ENCODE peak calls at places on chromosomes 3 and 15, in seven cellular contexts. One of them, this sample, is unnamed.

GRCh38 chr3:58539636-58540035 is 2.6 kb upstream of the ACOX2 start:
- DNase-seq in stimulated activated CD4-positive, alpha-beta T cell treated with anti-CD3 and anti-CD28 coated beads, TNF-alpha, amount 100 ng/mL, for 1 hour: no peak
- DNase-seq in ecto neural progenitor cell: no peak
- DNase-seq in effector CD4-positive, alpha-beta T cell: no peak
- DNase-seq in activated naive CD8-positive, alpha-beta T cell treated with anti-CD3 and anti-CD28 coated beads, Interleukin-2, amount 10 ng/mL, durations not matched to agents 7 days and 5 days: no peak
- DNase-seq in activated T-helper 1 cell treated with Interleukin-2 at 50 U/mL for 16 hours: no peak
- DNase-seq in NCI-H1092: no peak
- DNase-seq in this sample: peak

GRCh38 chr3:131849640-131850039 is 185.2 kb downstream of the CPNE4 start:
- DNase-seq in stimulated activated CD4-positive, alpha-beta T cell treated with anti-CD3 and anti-CD28 coated beads, TNF-alpha, amount 100 ng/mL, for 1 hour: no peak
- DNase-seq in ecto neural progenitor cell: no peak
- DNase-seq in effector CD4-positive, alpha-beta T cell: no peak
- DNase-seq in activated naive CD8-positive, alpha-beta T cell treated with anti-CD3 and anti-CD28 coated beads, Interleukin-2, amount 10 ng/mL, durations not matched to agents 7 days and 5 days: no peak
- DNase-seq in activated T-helper 1 cell treated with Interleukin-2 at 50 U/mL for 16 hours: no peak
- DNase-seq in NCI-H1092: no peak
- DNase-seq in this sample: no peak

GRCh38 chr15:64029111-64029510 is 17.2 kb downstream of the DAPK2 start:
- DNase-seq in stimulated activated CD4-positive, alpha-beta T cell treated with anti-CD3 and anti-CD28 coated beads, TNF-alpha, amount 100 ng/mL, for 1 hour: no peak
- DNase-seq in ecto neural progenitor cell: no peak
- DNase-seq in effector CD4-positive, alpha-beta T cell: no peak
- DNase-seq in activated naive CD8-positive, alpha-beta T cell treated with anti-CD3 and anti-CD28 coated beads, Interleukin-2, amount 10 ng/mL, durations not matched to agents 7 days and 5 days: no peak
- DNase-seq in activated T-helper 1 cell treated with Interleukin-2 at 50 U/mL for 16 hours: no peak
- DNase-seq in NCI-H1092: no peak
- DNase-seq in this sample: no peak

GRCh38 chr3:55661141-55661540 is 174.0 kb upstream of the WNT5A start:
- DNase-seq in stimulated activated CD4-positive, alpha-beta T cell treated with anti-CD3 and anti-CD28 coated beads, TNF-alpha, amount 100 ng/mL, for 1 hour: no peak
- DNase-seq in ecto neural progenitor cell: no peak
- DNase-seq in effector CD4-positive, alpha-beta T cell: no peak
- DNase-seq in activated naive CD8-positive, alpha-beta T cell treated with anti-CD3 and anti-CD28 coated beads, Interleukin-2, amount 10 ng/mL, durations not matched to agents 7 days and 5 days: no peak
- DNase-seq in activated T-helper 1 cell treated with Interleukin-2 at 50 U/mL for 16 hours: no peak
- DNase-seq in NCI-H1092: no peak
- DNase-seq in this sample: no peak

GRCh38 chr3:130323503-130323902 is 22.0 kb upstream of the COL6A5 start:
- DNase-seq in stimulated activated CD4-positive, alpha-beta T cell treated with anti-CD3 and anti-CD28 coated beads, TNF-alpha, amount 100 ng/mL, for 1 hour: no peak
- DNase-seq in ecto neural progenitor cell: no peak
- DNase-seq in effector CD4-positive, alpha-beta T cell: no peak
- DNase-seq in activated naive CD8-positive, alpha-beta T cell treated with anti-CD3 and anti-CD28 coated beads, Interleukin-2, amount 10 ng/mL, durations not matched to agents 7 days and 5 days: no peak
- DNase-seq in activated T-helper 1 cell treated with Interleukin-2 at 50 U/mL for 16 hours: no peak
- DNase-seq in NCI-H1092: no peak
- DNase-seq in this sample: no peak

GRCh38 chr3:56691165-56692000 is 8.3 kb upstream of the TASOR start:
- DNase-seq in stimulated activated CD4-positive, alpha-beta T cell treated with anti-CD3 and anti-CD28 coated beads, TNF-alpha, amount 100 ng/mL, for 1 hour: no peak
- DNase-seq in ecto neural progenitor cell: no peak
- DNase-seq in effector CD4-positive, alpha-beta T cell: no peak
- DNase-seq in activated naive CD8-positive, alpha-beta T cell treated with anti-CD3 and anti-CD28 coated beads, Interleukin-2, amount 10 ng/mL, durations not matched to agents 7 days and 5 days: no peak
- DNase-seq in activated T-helper 1 cell treated with Interleukin-2 at 50 U/mL for 16 hours: no peak
- DNase-seq in NCI-H1092: no peak
- DNase-seq in this sample: peak

GRCh38 chr3:153591566-153592221 is 429.7 kb downstream of the RAP2B start:
- DNase-seq in stimulated activated CD4-positive, alpha-beta T cell treated with anti-CD3 and anti-CD28 coated beads, TNF-alpha, amount 100 ng/mL, for 1 hour: no peak
- DNase-seq in ecto neural progenitor cell: no peak
- DNase-seq in effector CD4-positive, alpha-beta T cell: no peak
- DNase-seq in activated naive CD8-positive, alpha-beta T cell treated with anti-CD3 and anti-CD28 coated beads, Interleukin-2, amount 10 ng/mL, durations not matched to agents 7 days and 5 days: no peak
- DNase-seq in activated T-helper 1 cell treated with Interleukin-2 at 50 U/mL for 16 hours: no peak
- DNase-seq in NCI-H1092: no peak
- DNase-seq in this sample: no peak

GRCh38 chr3:170802164-170803151 is 67.5 kb downstream of the RPL22L1 start:
- DNase-seq in stimulated activated CD4-positive, alpha-beta T cell treated with anti-CD3 and anti-CD28 coated beads, TNF-alpha, amount 100 ng/mL, for 1 hour: no peak
- DNase-seq in ecto neural progenitor cell: no peak
- DNase-seq in effector CD4-positive, alpha-beta T cell: no peak
- DNase-seq in activated naive CD8-positive, alpha-beta T cell treated with anti-CD3 and anti-CD28 coated beads, Interleukin-2, amount 10 ng/mL, durations not matched to agents 7 days and 5 days: no peak
- DNase-seq in activated T-helper 1 cell treated with Interleukin-2 at 50 U/mL for 16 hours: no peak
- DNase-seq in NCI-H1092: no peak
- DNase-seq in this sample: peak

GRCh38 chr3:42355612-42356011 is 54.8 kb downstream of the LYZL4 start:
- DNase-seq in stimulated activated CD4-positive, alpha-beta T cell treated with anti-CD3 and anti-CD28 coated beads, TNF-alpha, amount 100 ng/mL, for 1 hour: no peak
- DNase-seq in ecto neural progenitor cell: no peak
- DNase-seq in effector CD4-positive, alpha-beta T cell: no peak
- DNase-seq in activated naive CD8-positive, alpha-beta T cell treated with anti-CD3 and anti-CD28 coated beads, Interleukin-2, amount 10 ng/mL, durations not matched to agents 7 days and 5 days: no peak
- DNase-seq in activated T-helper 1 cell treated with Interleukin-2 at 50 U/mL for 16 hours: no peak
- DNase-seq in NCI-H1092: no peak
- DNase-seq in this sample: no peak

GRCh38 chr15:22955544-22956085 is 24.6 kb downstream of the CYFIP1 start:
- DNase-seq in stimulated activated CD4-positive, alpha-beta T cell treated with anti-CD3 and anti-CD28 coated beads, TNF-alpha, amount 100 ng/mL, for 1 hour: no peak
- DNase-seq in ecto neural progenitor cell: no peak
- DNase-seq in effector CD4-positive, alpha-beta T cell: no peak
- DNase-seq in activated naive CD8-positive, alpha-beta T cell treated with anti-CD3 and anti-CD28 coated beads, Interleukin-2, amount 10 ng/mL, durations not matched to agents 7 days and 5 days: no peak
- DNase-seq in activated T-helper 1 cell treated with Interleukin-2 at 50 U/mL for 16 hours: no peak
- DNase-seq in NCI-H1092: no peak
- DNase-seq in this sample: no peak

GRCh38 chr15:77865106-77865630 is 212.3 kb downstream of the TBC1D2B start:
- DNase-seq in stimulated activated CD4-positive, alpha-beta T cell treated with anti-CD3 and anti-CD28 coated beads, TNF-alpha, amount 100 ng/mL, for 1 hour: no peak
- DNase-seq in ecto neural progenitor cell: no peak
- DNase-seq in effector CD4-positive, alpha-beta T cell: no peak
- DNase-seq in activated naive CD8-positive, alpha-beta T cell treated with anti-CD3 and anti-CD28 coated beads, Interleukin-2, amount 10 ng/mL, durations not matched to agents 7 days and 5 days: no peak
- DNase-seq in activated T-helper 1 cell treated with Interleukin-2 at 50 U/mL for 16 hours: no peak
- DNase-seq in NCI-H1092: no peak
- DNase-seq in this sample: no peak

GRCh38 chr15:48459571-48460461 is 128.6 kb downstream of the DUT start:
- DNase-seq in stimulated activated CD4-positive, alpha-beta T cell treated with anti-CD3 and anti-CD28 coated beads, TNF-alpha, amount 100 ng/mL, for 1 hour: no peak
- DNase-seq in ecto neural progenitor cell: no peak
- DNase-seq in effector CD4-positive, alpha-beta T cell: no peak
- DNase-seq in activated naive CD8-positive, alpha-beta T cell treated with anti-CD3 and anti-CD28 coated beads, Interleukin-2, amount 10 ng/mL, durations not matched to agents 7 days and 5 days: no peak
- DNase-seq in activated T-helper 1 cell treated with Interleukin-2 at 50 U/mL for 16 hours: no peak
- DNase-seq in NCI-H1092: no peak
- DNase-seq in this sample: peak

GRCh38 chr3:108090701-108091497 is at the start of gene CD47:
- DNase-seq in stimulated activated CD4-positive, alpha-beta T cell treated with anti-CD3 and anti-CD28 coated beads, TNF-alpha, amount 100 ng/mL, for 1 hour: peak
- DNase-seq in ecto neural progenitor cell: peak
- DNase-seq in effector CD4-positive, alpha-beta T cell: peak
- DNase-seq in activated naive CD8-positive, alpha-beta T cell treated with anti-CD3 and anti-CD28 coated beads, Interleukin-2, amount 10 ng/mL, durations not matched to agents 7 days and 5 days: peak
- DNase-seq in activated T-helper 1 cell treated with Interleukin-2 at 50 U/mL for 16 hours: peak
- DNase-seq in NCI-H1092: peak
- DNase-seq in this sample: peak

GRCh38 chr3:186815490-186815889 is 9.2 kb upstream of the RFC4 start:
- DNase-seq in stimulated activated CD4-positive, alpha-beta T cell treated with anti-CD3 and anti-CD28 coated beads, TNF-alpha, amount 100 ng/mL, for 1 hour: no peak
- DNase-seq in ecto neural progenitor cell: no peak
- DNase-seq in effector CD4-positive, alpha-beta T cell: no peak
- DNase-seq in activated naive CD8-positive, alpha-beta T cell treated with anti-CD3 and anti-CD28 coated beads, Interleukin-2, amount 10 ng/mL, durations not matched to agents 7 days and 5 days: no peak
- DNase-seq in activated T-helper 1 cell treated with Interleukin-2 at 50 U/mL for 16 hours: no peak
- DNase-seq in NCI-H1092: no peak
- DNase-seq in this sample: peak

GRCh38 chr3:149586871-149587270 is 71.0 kb downstream of the WWTR1 start:
- DNase-seq in stimulated activated CD4-positive, alpha-beta T cell treated with anti-CD3 and anti-CD28 coated beads, TNF-alpha, amount 100 ng/mL, for 1 hour: no peak
- DNase-seq in ecto neural progenitor cell: no peak
- DNase-seq in effector CD4-positive, alpha-beta T cell: no peak
- DNase-seq in activated naive CD8-positive, alpha-beta T cell treated with anti-CD3 and anti-CD28 coated beads, Interleukin-2, amount 10 ng/mL, durations not matched to agents 7 days and 5 days: no peak
- DNase-seq in activated T-helper 1 cell treated with Interleukin-2 at 50 U/mL for 16 hours: no peak
- DNase-seq in NCI-H1092: no peak
- DNase-seq in this sample: peak

GRCh38 chr3:154139996-154140436 is 18.8 kb downstream of the ARHGEF26 start:
- DNase-seq in stimulated activated CD4-positive, alpha-beta T cell treated with anti-CD3 and anti-CD28 coated beads, TNF-alpha, amount 100 ng/mL, for 1 hour: no peak
- DNase-seq in ecto neural progenitor cell: no peak
- DNase-seq in effector CD4-positive, alpha-beta T cell: no peak
- DNase-seq in activated naive CD8-positive, alpha-beta T cell treated with anti-CD3 and anti-CD28 coated beads, Interleukin-2, amount 10 ng/mL, durations not matched to agents 7 days and 5 days: no peak
- DNase-seq in activated T-helper 1 cell treated with Interleukin-2 at 50 U/mL for 16 hours: no peak
- DNase-seq in NCI-H1092: no peak
- DNase-seq in this sample: no peak

GRCh38 chr15:90482124-90483011 is 47.4 kb upstream of the CRTC3 start:
- DNase-seq in stimulated activated CD4-positive, alpha-beta T cell treated with anti-CD3 and anti-CD28 coated beads, TNF-alpha, amount 100 ng/mL, for 1 hour: peak
- DNase-seq in ecto neural progenitor cell: no peak
- DNase-seq in effector CD4-positive, alpha-beta T cell: peak
- DNase-seq in activated naive CD8-positive, alpha-beta T cell treated with anti-CD3 and anti-CD28 coated beads, Interleukin-2, amount 10 ng/mL, durations not matched to agents 7 days and 5 days: no peak
- DNase-seq in activated T-helper 1 cell treated with Interleukin-2 at 50 U/mL for 16 hours: no peak
- DNase-seq in NCI-H1092: peak
- DNase-seq in this sample: peak

GRCh38 chr15:77839431-77839830 is 206.7 kb upstream of the LINGO1 start:
- DNase-seq in stimulated activated CD4-positive, alpha-beta T cell treated with anti-CD3 and anti-CD28 coated beads, TNF-alpha, amount 100 ng/mL, for 1 hour: no peak
- DNase-seq in ecto neural progenitor cell: no peak
- DNase-seq in effector CD4-positive, alpha-beta T cell: no peak
- DNase-seq in activated naive CD8-positive, alpha-beta T cell treated with anti-CD3 and anti-CD28 coated beads, Interleukin-2, amount 10 ng/mL, durations not matched to agents 7 days and 5 days: no peak
- DNase-seq in activated T-helper 1 cell treated with Interleukin-2 at 50 U/mL for 16 hours: no peak
- DNase-seq in NCI-H1092: no peak
- DNase-seq in this sample: no peak

GRCh38 chr15:79122391-79122790 is 31.8 kb upstream of the RASGRF1 start:
- DNase-seq in stimulated activated CD4-positive, alpha-beta T cell treated with anti-CD3 and anti-CD28 coated beads, TNF-alpha, amount 100 ng/mL, for 1 hour: no peak
- DNase-seq in ecto neural progenitor cell: no peak
- DNase-seq in effector CD4-positive, alpha-beta T cell: no peak
- DNase-seq in activated naive CD8-positive, alpha-beta T cell treated with anti-CD3 and anti-CD28 coated beads, Interleukin-2, amount 10 ng/mL, durations not matched to agents 7 days and 5 days: no peak
- DNase-seq in activated T-helper 1 cell treated with Interleukin-2 at 50 U/mL for 16 hours: no peak
- DNase-seq in NCI-H1092: no peak
- DNase-seq in this sample: no peak

GRCh38 chr3:177220136-177220974 is 23.1 kb upstream of the TBL1XR1 start:
- DNase-seq in stimulated activated CD4-positive, alpha-beta T cell treated with anti-CD3 and anti-CD28 coated beads, TNF-alpha, amount 100 ng/mL, for 1 hour: no peak
- DNase-seq in ecto neural progenitor cell: no peak
- DNase-seq in effector CD4-positive, alpha-beta T cell: no peak
- DNase-seq in activated naive CD8-positive, alpha-beta T cell treated with anti-CD3 and anti-CD28 coated beads, Interleukin-2, amount 10 ng/mL, durations not matched to agents 7 days and 5 days: no peak
- DNase-seq in activated T-helper 1 cell treated with Interleukin-2 at 50 U/mL for 16 hours: no peak
- DNase-seq in NCI-H1092: no peak
- DNase-seq in this sample: peak

GRCh38 chr15:48337626-48338025 is 6.4 kb downstream of the DUT start:
- DNase-seq in stimulated activated CD4-positive, alpha-beta T cell treated with anti-CD3 and anti-CD28 coated beads, TNF-alpha, amount 100 ng/mL, for 1 hour: no peak
- DNase-seq in ecto neural progenitor cell: no peak
- DNase-seq in effector CD4-positive, alpha-beta T cell: no peak
- DNase-seq in activated naive CD8-positive, alpha-beta T cell treated with anti-CD3 and anti-CD28 coated beads, Interleukin-2, amount 10 ng/mL, durations not matched to agents 7 days and 5 days: no peak
- DNase-seq in activated T-helper 1 cell treated with Interleukin-2 at 50 U/mL for 16 hours: no peak
- DNase-seq in NCI-H1092: no peak
- DNase-seq in this sample: no peak

GRCh38 chr3:50415066-50415465 is 55.7 kb upstream of the TMEM115 start:
- DNase-seq in stimulated activated CD4-positive, alpha-beta T cell treated with anti-CD3 and anti-CD28 coated beads, TNF-alpha, amount 100 ng/mL, for 1 hour: no peak
- DNase-seq in ecto neural progenitor cell: no peak
- DNase-seq in effector CD4-positive, alpha-beta T cell: no peak
- DNase-seq in activated naive CD8-positive, alpha-beta T cell treated with anti-CD3 and anti-CD28 coated beads, Interleukin-2, amount 10 ng/mL, durations not matched to agents 7 days and 5 days: no peak
- DNase-seq in activated T-helper 1 cell treated with Interleukin-2 at 50 U/mL for 16 hours: no peak
- DNase-seq in NCI-H1092: no peak
- DNase-seq in this sample: no peak

GRCh38 chr3:45119824-45120614 is 26.2 kb downstream of the CDCP1 start:
- DNase-seq in stimulated activated CD4-positive, alpha-beta T cell treated with anti-CD3 and anti-CD28 coated beads, TNF-alpha, amount 100 ng/mL, for 1 hour: no peak
- DNase-seq in ecto neural progenitor cell: no peak
- DNase-seq in effector CD4-positive, alpha-beta T cell: no peak
- DNase-seq in activated naive CD8-positive, alpha-beta T cell treated with anti-CD3 and anti-CD28 coated beads, Interleukin-2, amount 10 ng/mL, durations not matched to agents 7 days and 5 days: no peak
- DNase-seq in activated T-helper 1 cell treated with Interleukin-2 at 50 U/mL for 16 hours: no peak
- DNase-seq in NCI-H1092: no peak
- DNase-seq in this sample: peak

GRCh38 chr3:35864871-35865270 is 225.5 kb downstream of the ARPP21 start:
- DNase-seq in stimulated activated CD4-positive, alpha-beta T cell treated with anti-CD3 and anti-CD28 coated beads, TNF-alpha, amount 100 ng/mL, for 1 hour: no peak
- DNase-seq in ecto neural progenitor cell: no peak
- DNase-seq in effector CD4-positive, alpha-beta T cell: no peak
- DNase-seq in activated naive CD8-positive, alpha-beta T cell treated with anti-CD3 and anti-CD28 coated beads, Interleukin-2, amount 10 ng/mL, durations not matched to agents 7 days and 5 days: no peak
- DNase-seq in activated T-helper 1 cell treated with Interleukin-2 at 50 U/mL for 16 hours: no peak
- DNase-seq in NCI-H1092: no peak
- DNase-seq in this sample: no peak

GRCh38 chr3:16506884-16507409 is 6.6 kb downstream of the RFTN1 start:
- DNase-seq in stimulated activated CD4-positive, alpha-beta T cell treated with anti-CD3 and anti-CD28 coated beads, TNF-alpha, amount 100 ng/mL, for 1 hour: no peak
- DNase-seq in ecto neural progenitor cell: no peak
- DNase-seq in effector CD4-positive, alpha-beta T cell: no peak
- DNase-seq in activated naive CD8-positive, alpha-beta T cell treated with anti-CD3 and anti-CD28 coated beads, Interleukin-2, amount 10 ng/mL, durations not matched to agents 7 days and 5 days: no peak
- DNase-seq in activated T-helper 1 cell treated with Interleukin-2 at 50 U/mL for 16 hours: no peak
- DNase-seq in NCI-H1092: no peak
- DNase-seq in this sample: no peak

GRCh38 chr15:77905301-77905920 is 172.1 kb downstream of the TBC1D2B start:
- DNase-seq in stimulated activated CD4-positive, alpha-beta T cell treated with anti-CD3 and anti-CD28 coated beads, TNF-alpha, amount 100 ng/mL, for 1 hour: no peak
- DNase-seq in ecto neural progenitor cell: peak
- DNase-seq in effector CD4-positive, alpha-beta T cell: no peak
- DNase-seq in activated naive CD8-positive, alpha-beta T cell treated with anti-CD3 and anti-CD28 coated beads, Interleukin-2, amount 10 ng/mL, durations not matched to agents 7 days and 5 days: peak
- DNase-seq in activated T-helper 1 cell treated with Interleukin-2 at 50 U/mL for 16 hours: no peak
- DNase-seq in NCI-H1092: no peak
- DNase-seq in this sample: no peak

GRCh38 chr3:44862221-44862637 is 517 bp downstream of the TMEM42 start:
- DNase-seq in stimulated activated CD4-positive, alpha-beta T cell treated with anti-CD3 and anti-CD28 coated beads, TNF-alpha, amount 100 ng/mL, for 1 hour: no peak
- DNase-seq in ecto neural progenitor cell: no peak
- DNase-seq in effector CD4-positive, alpha-beta T cell: no peak
- DNase-seq in activated naive CD8-positive, alpha-beta T cell treated with anti-CD3 and anti-CD28 coated beads, Interleukin-2, amount 10 ng/mL, durations not matched to agents 7 days and 5 days: no peak
- DNase-seq in activated T-helper 1 cell treated with Interleukin-2 at 50 U/mL for 16 hours: no peak
- DNase-seq in NCI-H1092: no peak
- DNase-seq in this sample: peak

GRCh38 chr3:122063908-122064307 is 8.7 kb downstream of the CD86 start:
- DNase-seq in stimulated activated CD4-positive, alpha-beta T cell treated with anti-CD3 and anti-CD28 coated beads, TNF-alpha, amount 100 ng/mL, for 1 hour: no peak
- DNase-seq in ecto neural progenitor cell: no peak
- DNase-seq in effector CD4-positive, alpha-beta T cell: no peak
- DNase-seq in activated naive CD8-positive, alpha-beta T cell treated with anti-CD3 and anti-CD28 coated beads, Interleukin-2, amount 10 ng/mL, durations not matched to agents 7 days and 5 days: no peak
- DNase-seq in activated T-helper 1 cell treated with Interleukin-2 at 50 U/mL for 16 hours: no peak
- DNase-seq in NCI-H1092: no peak
- DNase-seq in this sample: no peak

GRCh38 chr3:160184655-160185054 is 40.6 kb upstream of the C3orf80 start:
- DNase-seq in stimulated activated CD4-positive, alpha-beta T cell treated with anti-CD3 and anti-CD28 coated beads, TNF-alpha, amount 100 ng/mL, for 1 hour: no peak
- DNase-seq in ecto neural progenitor cell: no peak
- DNase-seq in effector CD4-positive, alpha-beta T cell: no peak
- DNase-seq in activated naive CD8-positive, alpha-beta T cell treated with anti-CD3 and anti-CD28 coated beads, Interleukin-2, amount 10 ng/mL, durations not matched to agents 7 days and 5 days: no peak
- DNase-seq in activated T-helper 1 cell treated with Interleukin-2 at 50 U/mL for 16 hours: no peak
- DNase-seq in NCI-H1092: no peak
- DNase-seq in this sample: peak

GRCh38 chr3:55486101-55486856 is 827 bp downstream of the WNT5A start:
- DNase-seq in stimulated activated CD4-positive, alpha-beta T cell treated with anti-CD3 and anti-CD28 coated beads, TNF-alpha, amount 100 ng/mL, for 1 hour: no peak
- DNase-seq in ecto neural progenitor cell: peak
- DNase-seq in effector CD4-positive, alpha-beta T cell: no peak
- DNase-seq in activated naive CD8-positive, alpha-beta T cell treated with anti-CD3 and anti-CD28 coated beads, Interleukin-2, amount 10 ng/mL, durations not matched to agents 7 days and 5 days: no peak
- DNase-seq in activated T-helper 1 cell treated with Interleukin-2 at 50 U/mL for 16 hours: no peak
- DNase-seq in NCI-H1092: no peak
- DNase-seq in this sample: peak

GRCh38 chr3:194995922-194996321 is 275.0 kb downstream of the XXYLT1 start:
- DNase-seq in stimulated activated CD4-positive, alpha-beta T cell treated with anti-CD3 and anti-CD28 coated beads, TNF-alpha, amount 100 ng/mL, for 1 hour: no peak
- DNase-seq in ecto neural progenitor cell: peak
- DNase-seq in effector CD4-positive, alpha-beta T cell: no peak
- DNase-seq in activated naive CD8-positive, alpha-beta T cell treated with anti-CD3 and anti-CD28 coated beads, Interleukin-2, amount 10 ng/mL, durations not matched to agents 7 days and 5 days: no peak
- DNase-seq in activated T-helper 1 cell treated with Interleukin-2 at 50 U/mL for 16 hours: no peak
- DNase-seq in NCI-H1092: no peak
- DNase-seq in this sample: no peak

GRCh38 chr15:73270366-73271097 is 98.2 kb downstream of the HCN4 start:
- DNase-seq in stimulated activated CD4-positive, alpha-beta T cell treated with anti-CD3 and anti-CD28 coated beads, TNF-alpha, amount 100 ng/mL, for 1 hour: no peak
- DNase-seq in ecto neural progenitor cell: no peak
- DNase-seq in effector CD4-positive, alpha-beta T cell: no peak
- DNase-seq in activated naive CD8-positive, alpha-beta T cell treated with anti-CD3 and anti-CD28 coated beads, Interleukin-2, amount 10 ng/mL, durations not matched to agents 7 days and 5 days: no peak
- DNase-seq in activated T-helper 1 cell treated with Interleukin-2 at 50 U/mL for 16 hours: no peak
- DNase-seq in NCI-H1092: no peak
- DNase-seq in this sample: no peak

GRCh38 chr3:121557426-121557934 is 10.3 kb upstream of the ARGFX start:
- DNase-seq in stimulated activated CD4-positive, alpha-beta T cell treated with anti-CD3 and anti-CD28 coated beads, TNF-alpha, amount 100 ng/mL, for 1 hour: no peak
- DNase-seq in ecto neural progenitor cell: no peak
- DNase-seq in effector CD4-positive, alpha-beta T cell: no peak
- DNase-seq in activated naive CD8-positive, alpha-beta T cell treated with anti-CD3 and anti-CD28 coated beads, Interleukin-2, amount 10 ng/mL, durations not matched to agents 7 days and 5 days: no peak
- DNase-seq in activated T-helper 1 cell treated with Interleukin-2 at 50 U/mL for 16 hours: no peak
- DNase-seq in NCI-H1092: no peak
- DNase-seq in this sample: no peak

GRCh38 chr3:72976182-72976825 is 20.3 kb upstream of the PPP4R2 start:
- DNase-seq in stimulated activated CD4-positive, alpha-beta T cell treated with anti-CD3 and anti-CD28 coated beads, TNF-alpha, amount 100 ng/mL, for 1 hour: no peak
- DNase-seq in ecto neural progenitor cell: no peak
- DNase-seq in effector CD4-positive, alpha-beta T cell: no peak
- DNase-seq in activated naive CD8-positive, alpha-beta T cell treated with anti-CD3 and anti-CD28 coated beads, Interleukin-2, amount 10 ng/mL, durations not matched to agents 7 days and 5 days: no peak
- DNase-seq in activated T-helper 1 cell treated with Interleukin-2 at 50 U/mL for 16 hours: no peak
- DNase-seq in NCI-H1092: no peak
- DNase-seq in this sample: peak

GRCh38 chr15:89664441-89664840 is 9.2 kb upstream of the KIF7 start:
- DNase-seq in stimulated activated CD4-positive, alpha-beta T cell treated with anti-CD3 and anti-CD28 coated beads, TNF-alpha, amount 100 ng/mL, for 1 hour: no peak
- DNase-seq in ecto neural progenitor cell: no peak
- DNase-seq in effector CD4-positive, alpha-beta T cell: no peak
- DNase-seq in activated naive CD8-positive, alpha-beta T cell treated with anti-CD3 and anti-CD28 coated beads, Interleukin-2, amount 10 ng/mL, durations not matched to agents 7 days and 5 days: no peak
- DNase-seq in activated T-helper 1 cell treated with Interleukin-2 at 50 U/mL for 16 hours: no peak
- DNase-seq in NCI-H1092: no peak
- DNase-seq in this sample: no peak

GRCh38 chr3:119323401-119324107 is 29.4 kb downstream of the ARHGAP31 start:
- DNase-seq in stimulated activated CD4-positive, alpha-beta T cell treated with anti-CD3 and anti-CD28 coated beads, TNF-alpha, amount 100 ng/mL, for 1 hour: peak
- DNase-seq in ecto neural progenitor cell: no peak
- DNase-seq in effector CD4-positive, alpha-beta T cell: peak
- DNase-seq in activated naive CD8-positive, alpha-beta T cell treated with anti-CD3 and anti-CD28 coated beads, Interleukin-2, amount 10 ng/mL, durations not matched to agents 7 days and 5 days: peak
- DNase-seq in activated T-helper 1 cell treated with Interleukin-2 at 50 U/mL for 16 hours: peak
- DNase-seq in NCI-H1092: no peak
- DNase-seq in this sample: no peak

GRCh38 chr3:179021119-179021903 is 50.3 kb downstream of the ZMAT3 start:
- DNase-seq in stimulated activated CD4-positive, alpha-beta T cell treated with anti-CD3 and anti-CD28 coated beads, TNF-alpha, amount 100 ng/mL, for 1 hour: no peak
- DNase-seq in ecto neural progenitor cell: no peak
- DNase-seq in effector CD4-positive, alpha-beta T cell: no peak
- DNase-seq in activated naive CD8-positive, alpha-beta T cell treated with anti-CD3 and anti-CD28 coated beads, Interleukin-2, amount 10 ng/mL, durations not matched to agents 7 days and 5 days: no peak
- DNase-seq in activated T-helper 1 cell treated with Interleukin-2 at 50 U/mL for 16 hours: no peak
- DNase-seq in NCI-H1092: no peak
- DNase-seq in this sample: no peak

GRCh38 chr15:66899555-66900350 is 165.6 kb upstream of the SMAD3 start:
- DNase-seq in stimulated activated CD4-positive, alpha-beta T cell treated with anti-CD3 and anti-CD28 coated beads, TNF-alpha, amount 100 ng/mL, for 1 hour: no peak
- DNase-seq in ecto neural progenitor cell: no peak
- DNase-seq in effector CD4-positive, alpha-beta T cell: no peak
- DNase-seq in activated naive CD8-positive, alpha-beta T cell treated with anti-CD3 and anti-CD28 coated beads, Interleukin-2, amount 10 ng/mL, durations not matched to agents 7 days and 5 days: no peak
- DNase-seq in activated T-helper 1 cell treated with Interleukin-2 at 50 U/mL for 16 hours: no peak
- DNase-seq in NCI-H1092: no peak
- DNase-seq in this sample: peak

This sample was measured in IMR-90.